ENCODE peak calls at places on chromosomes 11 and 22, in nine cellular contexts. V is BJ, D is IMR-90, F is stomach, E is colonic mucosa, L is kidney, G is cardiac muscle cell, Z is DND-41, H is AG10803. N is an unnamed sample.

GRCh38 chr11:133901999-133902398 is 54.8 kb downstream of the IGSF9B start:
- DNase-seq in V (no peak), D (no peak), F (no peak), E (no peak), L (no peak), G (no peak), Z (no peak), H (no peak), N (no peak)

GRCh38 chr22:37401401-37401859 is 25.8 kb downstream of the ELFN2 start:
- DNase-seq in V (no peak), D (peak; percentile 23), F (no peak), E (peak; percentile 24), L (peak; percentile 93), G (no peak), Z (no peak), H (peak; percentile 47), N (no peak)

GRCh38 chr11:106473089-106473722 is 395.7 kb downstream of the AASDHPPT start:
- DNase-seq in V (no peak), D (peak; percentile 61), F (no peak), E (no peak), L (no peak), G (no peak), Z (no peak), H (peak; percentile 12), N (no peak)

GRCh38 chr11:48272551-48273080 is 9.0 kb downstream of the OR4X1 start:
- DNase-seq in V (no peak), D (no peak), F (no peak), E (no peak), L (no peak), G (no peak), Z (no peak), H (no peak), N (no peak)

GRCh38 chr11:61369372-61370348 is 7.5 kb downstream of the TMEM138 start:
- DNase-seq in V (no peak), D (peak; percentile 99), F (no peak), E (no peak), L (peak; percentile 91), G (no peak), Z (no peak), H (peak; percentile 90), N (no peak)

GRCh38 chr11:128572965-128573364 is 14.4 kb downstream of the ETS1 start:
- DNase-seq in V (no peak), D (no peak), F (no peak), E (no peak), L (no peak), G (no peak), Z (no peak), H (no peak), N (no peak)

GRCh38 chr11:124474779-124475178 is 29.3 kb upstream of the OR8B8 start:
- DNase-seq in V (no peak), D (no peak), F (no peak), E (no peak), L (no peak), G (no peak), Z (no peak), H (no peak), N (no peak)

GRCh38 chr22:39214006-39214382 is 30.8 kb downstream of the PDGFB start:
- DNase-seq in V (no peak), D (no peak), F (no peak), E (no peak), L (no peak), G (no peak), Z (no peak), H (no peak), N (no peak)

GRCh38 chr11:8285228-8285627 is 21.6 kb upstream of the LMO1 start:
- DNase-seq in V (no peak), D (no peak), F (no peak), E (peak; percentile 9), L (no peak), G (no peak), Z (no peak), H (no peak), N (no peak)

GRCh38 chr11:8285796-8286195 is 22.1 kb upstream of the LMO1 start:
- DNase-seq in V (no peak), D (no peak), F (no peak), E (peak; percentile 6), L (no peak), G (no peak), Z (no peak), H (no peak), N (no peak)

GRCh38 chr11:8281266-8281665 is 17.6 kb upstream of the LMO1 start:
- DNase-seq in V (no peak), D (no peak), F (no peak), E (no peak), L (no peak), G (no peak), Z (no peak), H (no peak), N (no peak)

GRCh38 chr11:8282621-8283509 is 19.2 kb upstream of the LMO1 start:
- DNase-seq in V (no peak), D (no peak), F (no peak), E (no peak), L (no peak), G (peak; percentile 60), Z (no peak), H (no peak), N (no peak)

DNA sequence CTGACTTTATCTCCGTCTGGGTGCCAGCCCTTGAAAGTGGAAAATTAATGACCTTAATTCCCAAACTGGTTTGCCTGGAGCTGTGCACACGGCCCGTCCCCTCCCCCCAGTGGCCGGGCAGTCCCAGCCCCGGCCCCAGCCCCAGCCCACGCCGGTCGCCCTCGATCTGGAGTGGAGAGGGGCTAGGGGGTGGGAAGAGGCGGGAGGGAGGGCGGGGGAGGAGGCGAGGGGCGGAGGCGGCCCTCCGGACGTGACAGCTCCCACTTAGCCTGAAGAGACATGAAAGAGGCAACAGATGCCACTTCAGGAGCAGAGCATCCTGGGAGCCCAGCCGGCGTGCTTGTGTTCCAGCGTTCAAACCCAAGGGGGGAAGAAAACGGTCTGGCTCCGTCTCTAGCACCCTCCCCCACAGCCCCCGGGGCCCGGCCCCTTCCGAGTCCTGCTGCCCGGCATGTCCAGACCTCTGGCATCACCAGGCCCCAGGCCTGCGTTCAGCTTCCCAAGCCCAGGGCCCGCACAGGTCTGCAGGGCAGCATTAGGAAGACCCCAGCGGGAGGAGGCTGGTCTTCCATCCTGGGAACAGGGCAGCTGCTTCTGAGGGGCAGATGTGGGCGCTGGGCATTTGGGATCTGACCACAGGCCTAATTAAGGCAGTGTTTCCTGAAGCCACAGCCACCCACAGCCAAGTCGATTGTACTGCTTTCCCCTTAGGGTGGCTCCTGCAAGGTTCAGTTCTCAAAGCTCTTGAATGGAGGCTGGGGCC is 20.0 kb upstream of the LMO1 start:
- DNase-seq in V (no peak), D (no peak), F (no peak), E (peak; percentile 11), L (no peak), G (peak; percentile 91), Z (no peak), H (no peak), N (peak; percentile 40)
- H3K4me3 ChIP-seq in V (no peak overlapping the region), D (no peak overlapping the region), F (peak overlapping the region; percentile 31), E (no peak overlapping the region), L (no peak overlapping the region), G (no peak overlapping the region), Z (no peak overlapping the region), H (no peak overlapping the region), N (no peak overlapping the region)

GRCh38 chr11:64447717-64448598 is 89.0 kb downstream of the RPS6KA4 start:
- DNase-seq in V (no peak), D (peak; percentile 7), F (peak; percentile 33), E (peak; percentile 38), L (peak; percentile 83), G (no peak), Z (no peak), H (peak; percentile 46), N (no peak)
- H3K4me3 ChIP-seq in V (no peak overlapping the region), D (peak overlapping the region; percentile 3), F (peak overlapping the region; percentile 23), E (peak overlapping the region; percentile 19), L (peak overlapping the region; percentile 46), G (no peak overlapping the region), Z (no peak overlapping the region), H (peak overlapping the region; percentile 46), N (peak overlapping the region; percentile 7)

GRCh38 chr22:25933158-25933788 is 191.3 kb downstream of the MYO18B start:
- DNase-seq in V (no peak), D (no peak), F (no peak), E (no peak), L (no peak), G (no peak), Z (no peak), H (no peak), N (no peak)

GRCh38 chr22:25939384-25939783 is 197.4 kb downstream of the MYO18B start:
- DNase-seq in V (no peak), D (no peak), F (no peak), E (no peak), L (no peak), G (no peak), Z (no peak), H (no peak), N (no peak)

GRCh38 chr22:25930710-25931353 is 188.8 kb downstream of the MYO18B start:
- DNase-seq in V (no peak), D (no peak), F (no peak), E (no peak), L (no peak), G (no peak), Z (no peak), H (no peak), N (no peak)

GRCh38 chr22:25940479-25940878 is 198.5 kb downstream of the MYO18B start:
- DNase-seq in V (no peak), D (no peak), F (no peak), E (no peak), L (no peak), G (no peak), Z (no peak), H (no peak), N (no peak)

DNA sequence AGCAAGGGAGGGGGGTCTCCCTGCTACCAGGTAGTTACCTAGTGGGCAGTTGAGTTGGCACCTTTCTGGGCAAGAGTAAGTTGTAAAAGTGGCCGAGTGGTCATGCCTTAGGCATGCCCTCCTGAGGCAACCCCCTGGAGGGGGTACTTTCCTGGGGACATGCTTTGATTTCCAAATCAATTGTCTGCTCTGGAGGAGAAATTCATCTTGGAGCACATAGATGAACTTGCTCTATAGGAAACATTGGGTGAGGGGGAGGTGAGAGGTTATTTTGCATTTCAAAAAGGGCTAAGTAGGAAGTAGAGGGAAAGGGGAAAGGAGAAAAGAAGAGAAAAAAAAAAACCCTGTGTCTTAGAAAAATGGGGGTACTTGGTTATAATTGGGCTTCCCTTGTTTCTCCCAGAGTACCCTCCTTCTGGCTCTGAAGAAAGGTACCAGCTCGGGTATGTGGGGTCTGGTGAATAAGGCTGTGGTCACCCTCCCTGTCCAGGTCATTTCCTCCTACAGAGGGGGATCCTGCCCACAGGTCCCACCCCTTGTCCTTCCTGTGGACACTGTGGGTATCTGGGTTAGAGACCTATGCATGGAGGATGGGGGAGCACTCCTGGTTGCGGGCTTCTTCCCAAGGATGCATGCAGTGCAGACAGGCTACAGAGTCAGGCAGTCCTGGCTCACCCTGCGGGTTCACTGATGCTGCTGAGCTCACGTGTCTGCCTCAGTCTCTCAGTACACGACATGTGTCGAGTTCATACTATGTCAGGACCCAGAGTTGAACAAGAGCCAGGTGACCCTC is 193.5 kb downstream of the MYO18B start:
- DNase-seq in V (no peak), D (no peak), F (no peak), E (no peak), L (no peak), G (no peak), Z (no peak), H (no peak), N (no peak)
- H3K4me3 ChIP-seq in V (no peak overlapping the region), D (no peak overlapping the region), F (no peak overlapping the region), E (no peak overlapping the region), L (no peak overlapping the region), G (no peak overlapping the region), Z (no peak overlapping the region), H (no peak overlapping the region), N (no peak overlapping the region)

GRCh38 chr11:114354076-114354475 is 46.2 kb downstream of the C11orf71 start:
- DNase-seq in V (peak; percentile 32), D (peak; percentile 94), F (no peak), E (no peak), L (no peak), G (no peak), Z (no peak), H (peak; percentile 66), N (no peak)

GRCh38 chr11:114348200-114349191 is 51.8 kb downstream of the C11orf71 start:
- DNase-seq in V (peak; percentile 19), D (peak; percentile 80), F (peak; percentile 47), E (peak; percentile 75), L (no peak), G (peak; percentile 76), Z (peak; percentile 7), H (peak; percentile 78), N (peak; percentile 37)

GRCh38 chr11:114358711-114359110 is 41.6 kb downstream of the C11orf71 start:
- DNase-seq in V (no peak), D (peak; percentile 27), F (no peak), E (peak; percentile 18), L (no peak), G (no peak), Z (no peak), H (peak; percentile 48), N (no peak)

GRCh38 chr11:114350022-114350421 is 50.3 kb downstream of the C11orf71 start:
- DNase-seq in V (no peak), D (no peak), F (no peak), E (no peak), L (no peak), G (no peak), Z (no peak), H (no peak), N (no peak)

DNA sequence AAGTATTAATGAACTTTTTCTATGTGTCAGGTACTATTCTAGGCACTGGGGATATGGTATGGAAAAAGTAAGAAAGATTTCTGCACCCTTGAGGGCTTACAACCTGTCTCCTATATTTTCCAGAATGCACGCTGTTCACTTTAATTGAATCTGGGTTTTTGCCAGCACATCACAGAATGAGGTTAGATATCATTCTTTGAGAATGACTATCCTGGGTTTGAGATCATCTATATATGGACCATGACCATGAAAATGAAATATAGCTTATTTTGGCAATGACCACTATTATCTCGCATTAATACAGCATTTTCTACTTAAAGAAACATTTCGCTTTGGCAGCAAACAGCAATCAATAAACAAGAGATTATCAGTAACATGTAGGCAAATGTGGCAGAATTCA is 46.9 kb downstream of the C11orf71 start:
- DNase-seq in V (no peak), D (peak; percentile 46), F (no peak), E (no peak), L (no peak), G (no peak), Z (no peak), H (no peak), N (no peak)
- H3K4me3 ChIP-seq in V (no peak overlapping the region), D (no peak overlapping the region), F (no peak overlapping the region), E (no peak overlapping the region), L (no peak overlapping the region), G (no peak overlapping the region), Z (no peak overlapping the region), H (no peak overlapping the region), N (no peak overlapping the region)